ENCODE peak calls at places on chromosomes 6 and 20, in five cellular contexts. One of them, this sample, is unnamed.
A peak's percentile ranks its signal among the peaks of the same experiment; 100 is the strongest.

GRCh38 chr20:4563534-4563933 is 158.2 kb upstream of the PRND start:
- DNase-seq in astrocyte: peak; percentile 65
- DNase-seq in neural progenitor cell: peak; percentile 56
- DNase-seq in endothelial cell of umbilical vein: peak; percentile 65
- DNase-seq in fibroblast of lung: peak; percentile 76
- DNase-seq in this sample: peak; percentile 68

GRCh38 chr20:62362590-62362940 is 4.5 kb downstream of the LAMA5 start:
- DNase-seq in astrocyte: no peak
- DNase-seq in neural progenitor cell: no peak
- DNase-seq in endothelial cell of umbilical vein: no peak
- DNase-seq in fibroblast of lung: no peak
- DNase-seq in this sample: no peak

GRCh38 chr6:131951576-131952230 is 531 bp upstream of the CCN2 start:
- DNase-seq in astrocyte: no peak
- DNase-seq in neural progenitor cell: peak; percentile 26
- DNase-seq in endothelial cell of umbilical vein: no peak
- DNase-seq in fibroblast of lung: peak; percentile 33
- DNase-seq in this sample: no peak

GRCh38 chr6:134995536-134995935 is 45.6 kb upstream of the ALDH8A1 start:
- DNase-seq in astrocyte: no peak
- DNase-seq in neural progenitor cell: no peak
- DNase-seq in endothelial cell of umbilical vein: peak; percentile 42
- DNase-seq in fibroblast of lung: no peak
- DNase-seq in this sample: no peak

GRCh38 chr6:12538881-12539357 is 177.6 kb upstream of the PHACTR1 start:
- DNase-seq in astrocyte: peak; percentile 59
- DNase-seq in neural progenitor cell: no peak
- DNase-seq in endothelial cell of umbilical vein: peak; percentile 89
- DNase-seq in fibroblast of lung: peak; percentile 69
- DNase-seq in this sample: no peak

GRCh38 chr6:29965873-29966601 is 23.7 kb downstream of the HLA-A start:
- DNase-seq in astrocyte: peak; percentile 15
- DNase-seq in neural progenitor cell: peak; percentile 31
- DNase-seq in endothelial cell of umbilical vein: peak; percentile 75
- DNase-seq in fibroblast of lung: peak; percentile 45
- DNase-seq in this sample: peak; percentile 67

GRCh38 chr20:41664584-41664983 is 46.4 kb upstream of the CHD6 start:
- DNase-seq in astrocyte: no peak
- DNase-seq in neural progenitor cell: peak; percentile 25
- DNase-seq in endothelial cell of umbilical vein: peak; percentile 20
- DNase-seq in fibroblast of lung: no peak
- DNase-seq in this sample: no peak

GRCh38 chr20:31835977-31836852 is 9.2 kb downstream of the FOXS1 start:
- DNase-seq in astrocyte: peak; percentile 91
- DNase-seq in neural progenitor cell: no peak
- DNase-seq in endothelial cell of umbilical vein: peak; percentile 88
- DNase-seq in fibroblast of lung: peak; percentile 95
- DNase-seq in this sample: peak; percentile 85

GRCh38 chr20:35992713-35993335 is 24.4 kb downstream of the CNBD2 start:
- DNase-seq in astrocyte: peak; percentile 16
- DNase-seq in neural progenitor cell: peak; percentile 75
- DNase-seq in endothelial cell of umbilical vein: peak; percentile 71
- DNase-seq in fibroblast of lung: peak; percentile 40
- DNase-seq in this sample: peak; percentile 44

GRCh38 chr20:36004045-36004444 is 35.7 kb downstream of the CNBD2 start:
- DNase-seq in astrocyte: no peak
- DNase-seq in neural progenitor cell: no peak
- DNase-seq in endothelial cell of umbilical vein: no peak
- DNase-seq in fibroblast of lung: no peak
- DNase-seq in this sample: peak; percentile 60

GRCh38 chr20:2820084-2820895 is 4.1 kb downstream of the TMEM239 start:
- DNase-seq in astrocyte: peak; percentile 51
- DNase-seq in neural progenitor cell: peak; percentile 43
- DNase-seq in endothelial cell of umbilical vein: no peak
- DNase-seq in fibroblast of lung: peak; percentile 63
- DNase-seq in this sample: no peak

GRCh38 chr6:113363866-113364265 is 493.3 kb upstream of the MARCKS start:
- DNase-seq in astrocyte: peak; percentile 61
- DNase-seq in neural progenitor cell: no peak
- DNase-seq in endothelial cell of umbilical vein: no peak
- DNase-seq in fibroblast of lung: peak; percentile 68
- DNase-seq in this sample: no peak

GRCh38 chr6:113359155-113360140 is 497.7 kb upstream of the MARCKS start:
- DNase-seq in astrocyte: peak; percentile 92
- DNase-seq in neural progenitor cell: no peak
- DNase-seq in endothelial cell of umbilical vein: peak; percentile 63
- DNase-seq in fibroblast of lung: peak; percentile 93
- DNase-seq in this sample: peak; percentile 92

GRCh38 chr6:113362542-113363430 is 494.4 kb upstream of the MARCKS start:
- DNase-seq in astrocyte: peak; percentile 55
- DNase-seq in neural progenitor cell: no peak
- DNase-seq in endothelial cell of umbilical vein: no peak
- DNase-seq in fibroblast of lung: peak; percentile 65
- DNase-seq in this sample: no peak

GRCh38 chr6:113358063-113358583 is 499.0 kb upstream of the MARCKS start:
- DNase-seq in astrocyte: no peak
- DNase-seq in neural progenitor cell: no peak
- DNase-seq in endothelial cell of umbilical vein: no peak
- DNase-seq in fibroblast of lung: no peak
- DNase-seq in this sample: no peak

DNA sequence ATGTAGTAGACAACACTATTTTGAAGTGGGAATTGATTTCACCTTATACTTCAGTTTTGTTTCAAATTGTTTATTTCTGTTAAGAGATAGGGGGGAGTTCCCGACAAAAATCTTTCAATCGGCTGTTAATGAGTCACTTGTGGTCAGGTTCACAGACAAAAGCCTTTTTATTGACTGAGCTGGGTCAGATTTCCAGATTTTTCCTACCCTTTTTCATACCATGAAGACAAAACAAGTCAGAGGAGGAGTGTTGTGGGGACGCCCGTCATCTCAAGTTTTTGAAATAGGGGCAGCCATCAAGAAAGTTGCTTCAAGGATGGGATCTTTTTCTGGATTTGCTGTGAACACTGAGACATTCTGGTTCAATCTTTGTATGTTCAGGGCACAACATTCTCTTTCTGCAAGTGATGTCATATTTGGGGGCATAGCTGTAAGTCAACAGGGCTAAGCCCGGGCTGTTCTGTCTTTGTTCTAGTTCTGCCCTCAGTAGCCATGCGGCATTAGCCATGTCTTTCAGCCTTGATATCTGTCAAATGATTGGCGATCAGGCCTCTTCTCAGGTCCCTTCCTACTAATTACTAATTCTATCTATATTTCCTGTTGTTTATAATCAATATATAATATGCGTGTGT is 496.0 kb upstream of the MARCKS start:
- DNase-seq in astrocyte: peak; percentile 97
- DNase-seq in neural progenitor cell: no peak
- DNase-seq in endothelial cell of umbilical vein: peak; percentile 48
- DNase-seq in fibroblast of lung: peak; percentile 98
- DNase-seq in this sample: peak; percentile 91
- H3K4me1 ChIP-seq in astrocyte: peaks cover 48% of the 10 kb centered on the region
- H3K4me1 ChIP-seq in neural progenitor cell: peaks cover 10% of the 10 kb centered on the region
- H3K4me1 ChIP-seq in endothelial cell of umbilical vein: peaks cover 24% of the 10 kb centered on the region
- H3K4me1 ChIP-seq in fibroblast of lung: peaks cover 10% of the 10 kb centered on the region
- H3K4me1 ChIP-seq in this sample: peaks cover 60% of the 10 kb centered on the region

GRCh38 chr20:56004611-56005388 is 519 bp downstream of the CBLN4 start:
- DNase-seq in astrocyte: no peak
- DNase-seq in neural progenitor cell: peak; percentile 36
- DNase-seq in endothelial cell of umbilical vein: no peak
- DNase-seq in fibroblast of lung: no peak
- DNase-seq in this sample: no peak
- TF ChIP-seq EZH2 in astrocyte: no peak
- TF ChIP-seq EZH2 in neural progenitor cell: peak; percentile 68
- TF ChIP-seq EZH2 in endothelial cell of umbilical vein: no peak
- TF ChIP-seq EZH2 in fibroblast of lung: no peak
- TF ChIP-seq EZH2 in this sample: no peak

DNA sequence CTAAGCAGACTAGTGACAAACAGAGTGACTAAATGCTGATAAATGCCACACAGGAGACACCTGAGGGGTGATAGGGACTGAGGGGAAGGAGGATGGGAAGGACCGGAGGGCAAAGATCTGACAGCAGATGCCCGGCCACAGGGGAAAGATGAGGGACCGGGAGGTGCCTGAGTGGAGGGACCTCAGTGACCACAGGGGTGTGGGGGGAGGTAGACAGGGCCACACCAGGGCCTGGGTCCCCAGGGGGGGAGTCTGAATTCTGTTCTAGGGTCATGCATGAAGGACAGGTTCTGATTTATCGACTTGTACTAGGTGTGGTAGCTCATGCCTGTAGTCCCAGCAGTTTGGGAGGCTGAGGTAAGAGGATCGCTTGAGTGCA is 6.9 kb downstream of the BCAS4 start:
- DNase-seq in astrocyte: no peak
- DNase-seq in neural progenitor cell: no peak
- DNase-seq in endothelial cell of umbilical vein: no peak
- DNase-seq in fibroblast of lung: no peak
- DNase-seq in this sample: no peak
- H3K4me1 ChIP-seq in astrocyte: peaks cover 7% of the 10 kb centered on the region
- H3K4me1 ChIP-seq in neural progenitor cell: no peaks in the 10 kb centered on the region
- H3K4me1 ChIP-seq in endothelial cell of umbilical vein: no peaks in the 10 kb centered on the region
- H3K4me1 ChIP-seq in fibroblast of lung: no peaks in the 10 kb centered on the region
- H3K4me1 ChIP-seq in this sample: no peaks in the 10 kb centered on the region

GRCh38 chr20:18059603-18060002 is 1.9 kb upstream of the OVOL2 start:
- DNase-seq in astrocyte: no peak
- DNase-seq in neural progenitor cell: no peak
- DNase-seq in endothelial cell of umbilical vein: no peak
- DNase-seq in fibroblast of lung: no peak
- DNase-seq in this sample: no peak
- TF ChIP-seq EZH2 in astrocyte: no peak
- TF ChIP-seq EZH2 in neural progenitor cell: no peak
- TF ChIP-seq EZH2 in endothelial cell of umbilical vein: no peak
- TF ChIP-seq EZH2 in fibroblast of lung: no peak
- TF ChIP-seq EZH2 in this sample: no peak

GRCh38 chr6:37101991-37102298 is 68.0 kb upstream of the PIM1 start:
- DNase-seq in astrocyte: no peak
- DNase-seq in neural progenitor cell: no peak
- DNase-seq in endothelial cell of umbilical vein: no peak
- DNase-seq in fibroblast of lung: no peak
- DNase-seq in this sample: no peak
- H3K4me1 ChIP-seq in astrocyte: peaks cover 17% of the 10 kb centered on the region
- H3K4me1 ChIP-seq in neural progenitor cell: peaks cover 39% of the 10 kb centered on the region
- H3K4me1 ChIP-seq in endothelial cell of umbilical vein: peaks cover 18% of the 10 kb centered on the region
- H3K4me1 ChIP-seq in fibroblast of lung: peaks cover 14% of the 10 kb centered on the region
- H3K4me1 ChIP-seq in this sample: peaks cover 19% of the 10 kb centered on the region

GRCh38 chr6:46491789-46492547 is 719 bp upstream of the RCAN2 start:
- DNase-seq in astrocyte: no peak
- DNase-seq in neural progenitor cell: peak; percentile 80
- DNase-seq in endothelial cell of umbilical vein: peak; percentile 10
- DNase-seq in fibroblast of lung: peak; percentile 3
- DNase-seq in this sample: peak; percentile 33
- TF ChIP-seq EZH2 in astrocyte: no peak
- TF ChIP-seq EZH2 in neural progenitor cell: peak; percentile 32
- TF ChIP-seq EZH2 in endothelial cell of umbilical vein: peak; percentile 60
- TF ChIP-seq EZH2 in fibroblast of lung: no peak
- TF ChIP-seq EZH2 in this sample: peak; percentile 80

DNA sequence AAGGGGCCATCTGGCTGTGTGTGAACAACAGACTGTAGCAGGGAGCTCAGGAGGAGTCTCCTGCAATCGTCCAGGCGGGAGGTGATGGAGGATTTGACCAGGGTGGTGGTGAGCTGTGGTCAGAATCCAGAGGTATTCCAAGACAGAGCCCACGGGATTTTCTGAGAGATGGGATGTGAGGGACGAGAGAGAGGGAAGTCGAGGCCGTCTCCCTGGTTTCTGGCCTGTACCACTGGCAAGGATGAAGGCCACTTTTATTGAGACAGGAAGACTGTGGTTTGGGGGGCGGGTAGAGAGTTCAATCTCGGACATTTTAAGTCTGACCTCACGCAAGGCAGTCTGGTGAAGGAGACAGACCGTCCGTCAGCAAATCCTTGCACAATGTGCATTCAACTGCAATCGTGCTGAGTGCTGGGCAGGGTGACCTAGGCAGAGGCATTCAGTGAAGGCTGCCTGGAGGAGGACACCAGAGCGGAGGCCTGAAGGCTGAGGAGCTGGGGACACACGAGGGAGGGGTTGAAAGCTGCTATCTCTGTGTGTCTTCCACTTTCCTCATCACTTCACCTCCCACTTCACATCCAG is 53.9 kb downstream of the PREX1 start:
- DNase-seq in astrocyte: no peak
- DNase-seq in neural progenitor cell: no peak
- DNase-seq in endothelial cell of umbilical vein: no peak
- DNase-seq in fibroblast of lung: peak; percentile 40
- DNase-seq in this sample: no peak
- H3K4me1 ChIP-seq in astrocyte: peaks cover 10% of the 10 kb centered on the region
- H3K4me1 ChIP-seq in neural progenitor cell: peaks cover 1% of the 10 kb centered on the region
- H3K4me1 ChIP-seq in endothelial cell of umbilical vein: peaks cover 8% of the 10 kb centered on the region
- H3K4me1 ChIP-seq in fibroblast of lung: no peaks in the 10 kb centered on the region
- H3K4me1 ChIP-seq in this sample: no peaks in the 10 kb centered on the region

GRCh38 chr6:108171918-108172516 is 6.2 kb downstream of the NR2E1 start:
- DNase-seq in astrocyte: no peak
- DNase-seq in neural progenitor cell: no peak
- DNase-seq in endothelial cell of umbilical vein: no peak
- DNase-seq in fibroblast of lung: no peak
- DNase-seq in this sample: no peak

GRCh38 chr6:108170607-108171290 is 4.9 kb downstream of the NR2E1 start:
- DNase-seq in astrocyte: no peak
- DNase-seq in neural progenitor cell: peak; percentile 43
- DNase-seq in endothelial cell of umbilical vein: no peak
- DNase-seq in fibroblast of lung: no peak
- DNase-seq in this sample: no peak

GRCh38 chr6:108168980-108169800 is 3.4 kb downstream of the NR2E1 start:
- DNase-seq in astrocyte: no peak
- DNase-seq in neural progenitor cell: peak; percentile 73
- DNase-seq in endothelial cell of umbilical vein: no peak
- DNase-seq in fibroblast of lung: no peak
- DNase-seq in this sample: no peak

GRCh38 chr6:108169801-108170606 is 4.2 kb downstream of the NR2E1 start:
- DNase-seq in astrocyte: no peak
- DNase-seq in neural progenitor cell: peak; percentile 63
- DNase-seq in endothelial cell of umbilical vein: no peak
- DNase-seq in fibroblast of lung: no peak
- DNase-seq in this sample: no peak

GRCh38 chr6:108171291-108171917 is 5.6 kb downstream of the NR2E1 start:
- DNase-seq in astrocyte: no peak
- DNase-seq in neural progenitor cell: peak; percentile 56
- DNase-seq in endothelial cell of umbilical vein: no peak
- DNase-seq in fibroblast of lung: no peak
- DNase-seq in this sample: no peak
- TF ChIP-seq EZH2 in astrocyte: peak; percentile 48
- TF ChIP-seq EZH2 in neural progenitor cell: peak; percentile 88
- TF ChIP-seq EZH2 in endothelial cell of umbilical vein: no peak
- TF ChIP-seq EZH2 in fibroblast of lung: peak; percentile 57
- TF ChIP-seq EZH2 in this sample: no peak

DNA sequence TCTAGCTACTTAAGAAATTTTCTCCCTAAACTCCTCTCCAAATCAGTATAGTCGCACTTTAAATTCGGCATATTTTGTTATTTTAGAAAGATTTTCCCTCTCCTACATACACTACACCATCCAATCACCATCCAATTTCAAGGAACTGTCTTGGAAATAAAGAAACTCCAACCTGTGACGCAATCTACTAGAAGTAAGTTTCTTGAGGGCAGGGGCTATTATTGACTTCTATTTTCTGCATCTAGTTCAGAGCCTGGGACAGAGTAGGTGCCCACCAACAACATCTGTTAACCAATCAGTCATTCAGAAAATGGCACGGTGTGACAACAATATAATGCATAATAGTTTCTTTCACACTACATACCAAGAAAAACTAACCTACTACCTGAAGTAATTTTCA is 3.6 kb downstream of the ATG5 start:
- DNase-seq in astrocyte: no peak
- DNase-seq in neural progenitor cell: no peak
- DNase-seq in endothelial cell of umbilical vein: no peak
- DNase-seq in fibroblast of lung: no peak
- DNase-seq in this sample: no peak
- H3K4me1 ChIP-seq in astrocyte: peaks cover 10% of the 10 kb centered on the region
- H3K4me1 ChIP-seq in neural progenitor cell: peaks cover 7% of the 10 kb centered on the region
- H3K4me1 ChIP-seq in endothelial cell of umbilical vein: peaks cover 6% of the 10 kb centered on the region
- H3K4me1 ChIP-seq in fibroblast of lung: peaks cover 3% of the 10 kb centered on the region
- H3K4me1 ChIP-seq in this sample: peaks cover 11% of the 10 kb centered on the region